ENCODE peak calls at places on chromosomes 2 and 18, in five cellular contexts. One of them, this sample, is unnamed.

GRCh38 chr2:113056501-113056900 is 2.5 kb upstream of the IL36RN start:
- DNase-seq in A549: no peak
- DNase-seq in H1: no peak
- DNase-seq in K562: no peak
- DNase-seq in HepG2: no peak
- DNase-seq in this sample: no peak

GRCh38 chr18:58466636-58467205 is 162.2 kb downstream of the ALPK2 start:
- DNase-seq in A549: no peak
- DNase-seq in H1: no peak
- DNase-seq in K562: no peak
- DNase-seq in HepG2: no peak
- DNase-seq in this sample: no peak

GRCh38 chr2:43201016-43201415 is 25.4 kb downstream of the ZFP36L2 start:
- DNase-seq in A549: no peak
- DNase-seq in H1: no peak
- DNase-seq in K562: no peak
- DNase-seq in HepG2: no peak
- DNase-seq in this sample: no peak

GRCh38 chr2:181553244-181553643 is 96.1 kb downstream of the ITGA4 start:
- DNase-seq in A549: no peak
- DNase-seq in H1: no peak
- DNase-seq in K562: no peak
- DNase-seq in HepG2: no peak
- DNase-seq in this sample: no peak

GRCh38 chr2:239178484-239178883 is 222.3 kb downstream of the HDAC4 start:
- DNase-seq in A549: no peak
- DNase-seq in H1: no peak
- DNase-seq in K562: no peak
- DNase-seq in HepG2: no peak
- DNase-seq in this sample: no peak

GRCh38 chr2:188785515-188785914 is 188.7 kb upstream of the COL3A1 start:
- DNase-seq in A549: no peak
- DNase-seq in H1: no peak
- DNase-seq in K562: no peak
- DNase-seq in HepG2: no peak
- DNase-seq in this sample: no peak

GRCh38 chr18:32040936-32041335 is 22.3 kb downstream of the RNF125 start:
- DNase-seq in A549: no peak
- DNase-seq in H1: no peak
- DNase-seq in K562: no peak
- DNase-seq in HepG2: no peak
- DNase-seq in this sample: peak; percentile 6

GRCh38 chr2:188952901-188953300 is 21.3 kb upstream of the COL3A1 start:
- DNase-seq in A549: no peak
- DNase-seq in H1: no peak
- DNase-seq in K562: no peak
- DNase-seq in HepG2: no peak
- DNase-seq in this sample: no peak

GRCh38 chr2:185374878-185375277 is 363.7 kb upstream of the FSIP2 start:
- DNase-seq in A549: no peak
- DNase-seq in H1: no peak
- DNase-seq in K562: no peak
- DNase-seq in HepG2: no peak
- DNase-seq in this sample: no peak

GRCh38 chr2:19746137-19746585 is 155.6 kb downstream of the TTC32 start:
- DNase-seq in A549: no peak
- DNase-seq in H1: no peak
- DNase-seq in K562: no peak
- DNase-seq in HepG2: no peak
- DNase-seq in this sample: no peak

GRCh38 chr2:216465580-216466197 is 33.0 kb upstream of the RPL37A start:
- DNase-seq in A549: no peak
- DNase-seq in H1: no peak
- DNase-seq in K562: no peak
- DNase-seq in HepG2: no peak
- DNase-seq in this sample: no peak

GRCh38 chr2:68806511-68807109 is 64.6 kb downstream of the BMP10 start:
- DNase-seq in A549: no peak
- DNase-seq in H1: no peak
- DNase-seq in K562: no peak
- DNase-seq in HepG2: no peak
- DNase-seq in this sample: no peak

GRCh38 chr2:150126143-150126725 is 361.2 kb downstream of the RND3 start:
- DNase-seq in A549: peak; percentile 62
- DNase-seq in H1: no peak
- DNase-seq in K562: no peak
- DNase-seq in HepG2: no peak
- DNase-seq in this sample: no peak

GRCh38 chr18:65754121-65754520 is 3.3 kb downstream of the CDH7 start:
- DNase-seq in A549: no peak
- DNase-seq in H1: no peak
- DNase-seq in K562: no peak
- DNase-seq in HepG2: no peak
- DNase-seq in this sample: no peak

GRCh38 chr18:65752625-65753325 is 2.0 kb downstream of the CDH7 start:
- DNase-seq in A549: no peak
- DNase-seq in H1: no peak
- DNase-seq in K562: no peak
- DNase-seq in HepG2: no peak
- DNase-seq in this sample: no peak

GRCh38 chr18:65755616-65756015 is 4.8 kb downstream of the CDH7 start:
- DNase-seq in A549: no peak
- DNase-seq in H1: no peak
- DNase-seq in K562: no peak
- DNase-seq in HepG2: no peak
- DNase-seq in this sample: no peak

GRCh38 chr18:65751145-65752085 is 603 bp downstream of the CDH7 start:
- DNase-seq in A549: no peak
- DNase-seq in H1: no peak
- DNase-seq in K562: no peak
- DNase-seq in HepG2: no peak
- DNase-seq in this sample: no peak

DNA sequence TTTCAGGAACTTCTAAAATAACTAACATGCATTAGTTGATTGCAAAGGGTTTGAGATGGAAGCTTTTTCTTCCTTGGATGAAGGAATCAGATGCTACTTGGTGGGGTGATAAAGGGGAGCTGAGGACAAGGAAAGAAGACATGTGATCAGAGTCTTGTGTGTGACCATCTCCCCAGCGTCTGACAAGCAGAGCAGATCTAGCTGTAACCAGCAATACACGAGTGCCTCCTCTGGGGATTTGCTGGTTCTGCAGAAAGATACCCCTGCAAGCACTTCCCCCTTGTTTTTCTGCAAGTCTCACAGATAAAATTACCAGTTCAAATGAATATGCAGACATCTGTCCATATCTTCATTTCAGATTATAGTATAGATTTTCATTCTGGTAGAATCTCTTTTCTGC is 2.7 kb downstream of the CDH7 start:
- DNase-seq in A549: peak; percentile 69
- DNase-seq in H1: no peak
- DNase-seq in K562: no peak
- DNase-seq in HepG2: peak; percentile 31
- DNase-seq in this sample: no peak
- TF ChIP-seq JUN in A549: no peak
- TF ChIP-seq JUN in H1: no peak
- TF ChIP-seq JUN in K562: no peak
- TF ChIP-seq JUN in HepG2: no peak
- TF ChIP-seq JUN in this sample: no peak

DNA sequence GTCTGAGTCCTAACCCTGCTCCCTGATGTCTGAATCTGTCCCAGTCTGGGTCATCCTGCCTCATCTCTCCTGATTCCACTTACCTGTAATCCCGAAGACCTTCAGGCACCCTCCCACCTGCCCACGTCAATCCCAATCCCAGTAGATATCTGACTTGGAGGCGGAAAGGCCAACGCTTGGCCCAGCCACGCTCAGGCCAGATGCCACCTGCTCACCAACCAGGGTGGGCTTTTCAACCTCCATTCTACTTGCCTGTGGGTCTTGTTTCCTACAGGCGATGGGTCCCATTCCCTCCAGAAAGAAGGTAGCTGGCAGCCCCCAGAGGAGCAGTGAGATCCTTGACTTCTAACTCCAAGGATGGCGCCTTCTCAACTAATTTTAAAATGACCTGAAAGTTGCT is 59.7 kb downstream of the INPP5D start:
- DNase-seq in A549: no peak
- DNase-seq in H1: no peak
- DNase-seq in K562: no peak
- DNase-seq in HepG2: no peak
- DNase-seq in this sample: no peak
- TF ChIP-seq MAX in A549: no peak
- TF ChIP-seq MAX in H1: no peak
- TF ChIP-seq MAX in K562: no peak
- TF ChIP-seq MAX in HepG2: no peak
- TF ChIP-seq MAX in this sample: no peak

DNA sequence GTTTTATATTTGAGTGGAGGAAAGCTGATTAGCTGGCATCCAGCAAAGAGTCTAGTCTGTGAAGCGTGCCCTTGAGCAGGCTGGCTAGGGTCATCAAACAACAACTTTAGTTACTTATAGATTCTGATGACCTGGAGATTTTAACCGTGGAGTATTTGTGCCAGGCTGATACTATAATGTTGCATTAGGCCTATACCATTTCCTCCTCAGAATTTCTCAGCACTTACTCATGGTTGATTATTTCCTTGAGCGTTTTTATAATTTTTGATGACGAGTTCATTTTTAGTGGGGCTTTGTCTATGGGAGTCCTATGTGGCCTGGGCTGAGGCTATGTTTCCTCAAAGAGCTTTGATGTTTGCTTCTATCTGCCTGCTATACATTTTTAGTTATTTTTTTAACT is 6.4 kb upstream of the MCFD2 start:
- DNase-seq in A549: no peak
- DNase-seq in H1: no peak
- DNase-seq in K562: no peak
- DNase-seq in HepG2: no peak
- DNase-seq in this sample: peak; percentile 70
- H3K27ac ChIP-seq in A549: peak overlapping the region; percentile 6
- H3K27ac ChIP-seq in H1: no peak overlapping the region
- H3K27ac ChIP-seq in K562: no peak overlapping the region
- H3K27ac ChIP-seq in HepG2: no peak overlapping the region
- H3K27ac ChIP-seq in this sample: peak overlapping the region; percentile 48

GRCh38 chr2:72130671-72131360 is 16.8 kb downstream of the CYP26B1 start:
- DNase-seq in A549: no peak
- DNase-seq in H1: peak; percentile 54
- DNase-seq in K562: no peak
- DNase-seq in HepG2: no peak
- DNase-seq in this sample: no peak
- TF ChIP-seq JUN in A549: no peak
- TF ChIP-seq JUN in H1: no peak
- TF ChIP-seq JUN in K562: no peak
- TF ChIP-seq JUN in HepG2: no peak
- TF ChIP-seq JUN in this sample: no peak

GRCh38 chr2:173741715-173742114 is 223.5 kb downstream of the SP3 start:
- DNase-seq in A549: no peak
- DNase-seq in H1: no peak
- DNase-seq in K562: no peak
- DNase-seq in HepG2: no peak
- DNase-seq in this sample: no peak
- TF ChIP-seq MAX in A549: no peak
- TF ChIP-seq MAX in H1: no peak
- TF ChIP-seq MAX in K562: no peak
- TF ChIP-seq MAX in HepG2: no peak
- TF ChIP-seq MAX in this sample: no peak

DNA sequence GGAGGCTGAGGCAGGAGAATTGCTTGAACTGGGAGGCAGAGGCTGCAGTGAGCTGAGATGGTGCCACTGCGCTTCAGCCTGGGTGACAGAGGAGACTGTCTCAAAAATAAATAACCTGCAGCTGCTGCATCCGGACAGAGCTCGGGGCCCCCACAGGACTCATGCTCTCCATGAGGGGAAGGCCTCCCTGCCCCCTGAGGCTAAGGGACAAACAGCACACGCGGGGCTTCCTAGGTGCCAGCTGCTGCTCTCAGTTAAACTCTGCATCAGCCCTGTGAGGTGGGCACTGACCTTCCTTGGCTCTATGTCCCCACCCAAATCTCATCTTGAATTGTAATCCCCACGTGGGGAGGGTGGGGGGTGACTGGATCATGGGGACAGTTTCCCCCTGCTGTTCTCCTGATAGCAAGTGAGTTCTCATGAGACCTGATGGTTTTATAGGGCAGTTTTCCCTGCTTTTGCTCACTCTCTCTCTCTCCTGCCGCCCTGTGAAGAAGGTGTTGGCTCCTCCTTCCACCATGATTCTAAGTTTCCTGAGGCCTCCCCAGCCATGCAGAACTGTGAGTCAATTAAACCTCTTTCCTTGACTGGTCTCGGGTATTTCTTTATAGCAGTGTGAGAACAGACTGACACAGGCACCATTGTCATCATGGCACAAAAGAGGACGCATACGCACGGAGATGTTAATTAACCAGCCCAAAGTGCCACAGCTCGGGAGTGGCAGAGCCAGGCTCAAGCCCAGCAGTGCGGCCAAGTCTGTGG is 49.9 kb upstream of the TAF1B start:
- DNase-seq in A549: no peak
- DNase-seq in H1: no peak
- DNase-seq in K562: no peak
- DNase-seq in HepG2: no peak
- DNase-seq in this sample: no peak
- H3K27ac ChIP-seq in A549: no peak overlapping the region
- H3K27ac ChIP-seq in H1: no peak overlapping the region
- H3K27ac ChIP-seq in K562: no peak overlapping the region
- H3K27ac ChIP-seq in HepG2: no peak overlapping the region
- H3K27ac ChIP-seq in this sample: no peak overlapping the region

GRCh38 chr2:139514946-139515345 is 734.8 kb upstream of the NXPH2 start:
- DNase-seq in A549: no peak
- DNase-seq in H1: no peak
- DNase-seq in K562: no peak
- DNase-seq in HepG2: no peak
- DNase-seq in this sample: no peak
- TF ChIP-seq JUN in A549: no peak
- TF ChIP-seq JUN in H1: no peak
- TF ChIP-seq JUN in K562: no peak
- TF ChIP-seq JUN in HepG2: no peak
- TF ChIP-seq JUN in this sample: no peak

DNA sequence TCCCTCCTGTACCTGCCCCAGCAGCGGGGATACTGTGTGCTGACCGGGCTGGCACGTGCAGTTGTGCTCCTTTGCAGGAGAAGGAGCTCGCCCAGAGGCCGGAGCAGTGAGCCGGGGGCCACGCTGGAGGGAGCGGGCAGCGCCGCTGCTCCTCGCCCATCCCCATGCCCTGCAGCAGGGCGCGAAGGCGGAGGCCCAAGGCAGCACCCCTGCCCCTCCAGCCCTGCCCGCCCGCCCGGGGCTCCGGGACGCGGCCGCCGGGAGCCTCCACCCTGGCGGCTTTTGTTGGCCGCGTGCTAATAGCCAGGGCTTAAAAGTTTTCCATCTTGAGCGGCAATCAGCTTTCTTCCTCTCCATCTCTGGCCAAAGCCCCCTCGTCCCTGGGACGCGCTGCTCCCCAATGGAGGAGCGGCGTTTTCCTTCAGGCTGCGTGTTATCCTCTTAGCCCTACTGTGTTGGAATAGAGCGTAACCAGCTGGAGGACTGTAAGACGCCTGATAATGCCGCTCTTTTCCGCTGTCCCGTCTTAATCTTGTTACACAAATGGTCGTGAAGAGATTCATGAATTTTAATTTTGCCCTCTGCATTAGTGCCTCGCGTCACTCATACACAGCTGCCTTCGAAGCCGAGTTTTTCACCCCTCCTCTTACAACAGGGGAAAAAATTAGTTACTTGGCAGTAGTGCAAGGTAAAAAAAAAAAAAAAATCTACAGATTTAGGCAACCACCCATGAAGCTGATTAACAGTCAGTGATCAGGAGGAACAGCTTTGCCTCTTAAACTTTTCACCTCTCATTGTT is 172.9 kb upstream of the SIX3 start:
- DNase-seq in A549: no peak
- DNase-seq in H1: peak; percentile 77
- DNase-seq in K562: no peak
- DNase-seq in HepG2: no peak
- DNase-seq in this sample: peak; percentile 35
- TF ChIP-seq MAX in A549: no peak
- TF ChIP-seq MAX in H1: peak; percentile 77
- TF ChIP-seq MAX in K562: no peak
- TF ChIP-seq MAX in HepG2: no peak
- TF ChIP-seq MAX in this sample: no peak